ENCODE peak calls at places on chromosomes 1 and 21, in four cellular contexts. D is brain microvascular endothelial cell, L is cardiac muscle cell, F is AG04449. O is an unnamed sample.

GRCh38 chr1:193944454-193944853 is 758.0 kb upstream of the B3GALT2 start:
- DNase-seq in D (no peak), F (no peak), L (no peak), O (no peak)

GRCh38 chr1:86197206-86197855 is 40.8 kb upstream of the COL24A1 start:
- DNase-seq in F (no peak), D (no peak), L (peak), O (no peak)

GRCh38 chr21:19109694-19110093 is 706.1 kb upstream of the TMPRSS15 start:
- DNase-seq in L (no peak), D (no peak), F (no peak), O (no peak)

GRCh38 chr1:168879906-168880734 is 151.1 kb upstream of the DPT start:
- DNase-seq in D (no peak), F (no peak), L (peak), O (no peak)

GRCh38 chr21:35259452-35259851 is 210.3 kb upstream of the RUNX1 start:
- DNase-seq in L (no peak), D (no peak), F (no peak), O (no peak)

GRCh38 chr1:47976728-47977127 is 20.5 kb downstream of the TRABD2B start:
- DNase-seq in D (no peak), L (no peak), F (no peak), O (no peak)

GRCh38 chr21:41425954-41426655 is at the start of gene MX1:
- DNase-seq in F (no peak), D (peak), L (peak), O (peak)

GRCh38 chr21:20311388-20311787 is 686.8 kb upstream of the NCAM2 start:
- DNase-seq in F (no peak), L (no peak), D (no peak), O (no peak)

GRCh38 chr1:75423136-75423535 is 187.8 kb downstream of the SLC44A5 start:
- DNase-seq in D (no peak), L (no peak), F (no peak), O (no peak)

GRCh38 chr1:82143108-82143833 is 342.5 kb downstream of the ADGRL2 start:
- DNase-seq in D (no peak), L (no peak), F (no peak), O (no peak)

GRCh38 chr1:180994262-180994661 is 28.4 kb downstream of the STX6 start:
- DNase-seq in L (no peak), D (peak), F (no peak), O (no peak)

GRCh38 chr21:35840197-35840799 is 220.0 kb downstream of the SETD4 start:
- DNase-seq in L (peak), F (peak), D (peak), O (peak)

GRCh38 chr21:45468971-45469272 is 64.0 kb downstream of the COL18A1 start:
- DNase-seq in F (no peak), D (no peak), L (no peak), O (no peak)

GRCh38 chr1:29575277-29575676 is 339.0 kb downstream of the PTPRU start:
- DNase-seq in F (no peak), D (no peak), L (no peak), O (no peak)

GRCh38 chr1:6041432-6042062 is 4.1 kb upstream of the KCNAB2 start:
- DNase-seq in L (peak), D (peak), F (no peak), O (no peak)

GRCh38 chr21:43613755-43614638 is 45.3 kb downstream of the HSF2BP start:
- DNase-seq in F (no peak), L (peak), D (peak), O (no peak)

GRCh38 chr21:46295177-46295711 is 9.1 kb downstream of the YBEY start:
- DNase-seq in D (peak), L (peak), F (no peak), O (no peak)

GRCh38 chr1:219362702-219363101 is 189.0 kb downstream of the LYPLAL1 start:
- DNase-seq in F (no peak), L (no peak), D (no peak), O (no peak)

GRCh38 chr1:28078680-28079626 is 9.5 kb downstream of the EYA3 start:
- DNase-seq in L (peak), F (peak), D (peak), O (peak)

GRCh38 chr1:90211101-90211500 is 216.2 kb downstream of the ZNF326 start:
- DNase-seq in L (no peak), F (no peak), D (no peak), O (no peak)

GRCh38 chr1:70200065-70200464 is 5.3 kb downstream of the LRRC40 start:
- DNase-seq in F (no peak), D (no peak), L (no peak), O (no peak)

GRCh38 chr21:25961042-25961441 is 209.5 kb downstream of the APP start:
- DNase-seq in L (no peak), F (no peak), D (no peak), O (no peak)

GRCh38 chr1:228141871-228142615 is 2.0 kb downstream of the GUK1 start:
- DNase-seq in D (no peak), L (no peak), F (no peak), O (no peak)
- TF ChIP-seq CTCF in D (no peak), L (no peak), F (no peak), O (no peak)

DNA sequence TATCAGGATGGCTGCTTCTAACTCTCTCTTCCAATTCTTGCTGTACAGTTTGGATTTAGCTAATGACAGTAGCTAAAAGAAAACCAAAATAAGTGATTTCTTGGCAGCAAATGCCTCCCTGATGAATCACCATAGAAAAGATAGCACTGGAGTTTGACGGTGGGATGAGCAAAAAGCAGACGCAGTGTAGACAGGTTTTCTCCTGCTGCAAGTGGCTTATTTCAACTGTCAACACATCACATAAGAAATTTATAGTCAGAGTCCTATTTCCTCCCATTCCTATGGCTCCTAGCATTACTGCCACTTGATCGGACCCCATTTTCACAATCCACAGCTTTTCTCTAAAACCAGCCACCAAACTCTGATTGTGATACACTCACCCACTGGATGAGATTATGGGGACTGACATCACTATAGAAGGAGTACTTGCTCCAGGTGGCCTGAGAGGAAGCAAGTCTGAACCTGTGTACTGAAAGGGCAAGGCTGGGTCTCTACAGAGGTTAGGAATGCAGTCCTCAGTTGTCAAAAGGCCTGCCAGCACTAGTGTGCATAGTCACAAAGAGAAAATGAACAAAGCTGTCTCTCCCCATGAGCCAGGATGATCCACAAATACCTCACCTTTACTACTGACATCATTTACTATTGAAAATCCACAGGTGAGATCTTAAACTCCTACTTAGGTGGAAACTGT is 359.8 kb downstream of the LTN1 start:
- DNase-seq in F (no peak), D (peak), L (peak), O (no peak)
- H3K4me3 ChIP-seq in F (no peak), D (no peak), L (no peak), O (no peak)

GRCh38 chr1:206606867-206607266 is 5.4 kb downstream of the EIF2D start:
- DNase-seq in D (peak), L (peak), F (no peak), O (peak)
- TF ChIP-seq CTCF in D (peak), L (peak), F (peak), O (peak)

DNA sequence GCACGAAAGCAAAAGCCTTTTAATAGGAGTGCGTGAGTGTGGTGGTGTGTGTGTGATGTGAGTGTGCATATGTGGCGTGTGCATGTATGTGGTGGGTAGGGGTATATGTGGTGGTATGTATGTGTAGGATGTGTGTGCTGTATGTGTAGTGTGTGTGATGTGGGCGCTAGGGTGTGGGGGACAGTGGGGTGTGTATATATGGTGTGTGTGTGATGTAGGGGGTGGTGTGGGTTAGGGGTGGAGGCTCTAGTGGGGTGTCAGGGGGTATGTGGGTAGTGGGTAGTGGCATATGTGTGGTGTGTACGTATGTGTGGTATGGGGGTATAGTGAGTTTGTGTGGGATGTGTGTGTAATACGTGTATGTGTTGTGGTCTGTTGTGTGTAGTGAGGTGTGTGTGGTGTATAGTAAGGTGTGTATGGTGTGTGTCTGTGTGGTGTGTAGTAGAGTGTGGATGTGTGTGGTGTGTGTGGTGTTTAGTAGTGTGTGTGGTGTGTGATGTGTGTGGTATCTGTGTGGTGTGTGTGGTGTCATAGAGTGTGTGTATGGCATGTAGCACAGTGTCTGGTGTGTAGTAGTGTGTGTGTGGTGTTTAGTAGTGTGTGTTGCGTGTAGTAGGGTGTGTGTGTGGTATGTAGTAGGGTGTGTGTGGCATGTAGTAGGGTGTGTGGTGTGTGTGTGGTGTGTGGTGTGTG is 86.0 kb downstream of the SYT2 start:
- DNase-seq in D (no peak), L (no peak), F (no peak), O (no peak)
- H3K4me3 ChIP-seq in D (no peak), L (no peak), F (no peak), O (no peak)

DNA sequence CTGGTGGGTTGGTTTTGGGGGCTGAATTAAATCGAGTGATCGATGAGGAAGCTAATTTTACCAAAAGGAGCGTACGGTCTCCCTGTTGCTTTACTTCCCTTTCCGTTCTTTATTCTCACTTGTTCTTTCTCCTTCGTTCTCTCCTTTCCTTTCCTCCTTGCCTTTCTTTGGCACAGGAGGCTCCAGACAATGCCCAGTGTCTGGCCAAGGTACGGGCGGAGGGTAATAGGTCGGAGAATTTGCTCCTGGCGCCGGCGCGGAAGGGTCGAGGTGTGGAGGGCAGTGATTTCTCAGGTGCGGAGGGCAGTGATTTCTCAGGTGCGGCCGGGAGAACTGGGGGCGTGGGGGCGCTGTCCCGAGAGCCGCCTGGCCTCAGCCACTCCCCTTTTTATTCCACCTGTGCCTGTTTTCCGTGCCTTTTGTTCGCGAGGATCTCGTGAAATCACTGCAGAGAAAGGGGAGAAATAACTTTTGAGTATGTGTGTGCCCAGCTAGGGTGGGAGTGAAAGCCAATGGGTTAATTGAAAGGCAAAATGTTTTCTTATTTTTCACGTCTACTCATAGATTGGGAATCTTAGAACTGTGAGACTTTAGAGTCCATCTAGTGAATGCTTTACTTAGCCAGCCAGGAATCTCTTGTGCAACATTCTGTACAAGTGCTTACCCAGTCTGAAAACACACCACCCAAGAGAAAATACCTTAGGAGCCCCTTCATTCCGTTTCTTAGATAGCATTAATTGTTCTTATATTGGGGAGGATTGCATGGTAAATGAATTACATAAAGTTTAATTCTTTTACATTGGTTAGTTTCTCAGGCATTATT is 1.3 kb downstream of the FNBP1L start:
- DNase-seq in F (no peak), L (peak), D (no peak), O (no peak)
- TF ChIP-seq CTCF in F (peak), L (no peak), D (peak), O (peak)

GRCh38 chr1:214224605-214225354 is 56.2 kb upstream of the SMYD2 start:
- DNase-seq in L (peak), F (no peak), D (peak), O (no peak)
- H3K4me3 ChIP-seq in L (no peak), F (peak), D (peak), O (peak)

GRCh38 chr1:153288634-153289275 is 24.0 kb downstream of the PGLYRP3 start:
- DNase-seq in L (peak), F (no peak), D (no peak), O (no peak)
- TF ChIP-seq CTCF in L (peak), F (peak), D (peak), O (no peak)

GRCh38 chr1:182388392-182389134 is 3.0 kb downstream of the GLUL start:
- DNase-seq in D (no peak), F (no peak), L (no peak), O (no peak)

GRCh38 chr1:182391028-182391361 is 595 bp downstream of the GLUL start:
- DNase-seq in F (no peak), L (no peak), D (peak), O (no peak)

GRCh38 chr1:182391362-182392044 is at the start of gene GLUL:
- DNase-seq in F (peak), D (peak), L (peak), O (peak)

GRCh38 chr1:182387566-182387965 is 4.0 kb downstream of the GLUL start:
- DNase-seq in D (no peak), L (no peak), F (no peak), O (no peak)

DNA sequence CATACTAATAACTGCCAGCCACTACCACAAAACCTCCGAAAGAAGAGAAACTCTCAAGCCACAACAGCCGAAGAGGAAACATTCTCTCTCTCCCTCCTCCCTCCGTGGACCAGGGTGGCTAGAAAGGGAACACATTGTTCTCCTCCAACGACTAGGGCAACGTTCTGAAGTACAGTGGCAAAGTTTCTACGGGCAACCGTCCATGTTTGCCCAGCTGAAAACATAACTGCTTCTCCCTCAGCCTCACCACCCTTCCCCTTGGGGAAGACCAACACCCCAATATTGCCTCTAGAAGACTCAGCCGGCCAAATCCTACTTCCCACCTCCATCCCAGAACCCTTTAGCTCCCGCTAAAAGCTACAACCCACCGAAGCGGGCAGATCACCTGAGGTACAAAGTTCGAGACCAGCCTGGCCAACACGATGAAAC is 2.0 kb downstream of the GLUL start:
- DNase-seq in F (no peak), L (no peak), D (no peak), O (no peak)
- H3K4me3 ChIP-seq in F (peak), L (peak), D (peak), O (peak)

O was measured in astrocyte of the cerebellum.